ENCODE peak calls at places on chromosomes 7 and 10, in six cellular contexts. T is GM23248, K is HCT116, O is right lobe of liver, W is pancreas, J is transverse colon. D is an unnamed sample.

GRCh38 chr10:35998036-35998435 is 355.9 kb upstream of the FZD8 start:
- DNase-seq in O (no peak), J (no peak), K (no peak), W (no peak), T (peak; percentile 7), D (no peak)

GRCh38 chr10:21746118-21746517 is 212.1 kb downstream of the MLLT10 start:
- DNase-seq in O (no peak), T (no peak), W (no peak), K (no peak), J (no peak), D (no peak)

GRCh38 chr7:128108129-128108528 is 76.9 kb upstream of the LRRC4 start:
- DNase-seq in W (no peak), O (no peak), K (no peak), T (no peak), J (no peak), D (no peak)

GRCh38 chr7:155211761-155212160 is 85.9 kb upstream of the INSIG1 start:
- DNase-seq in W (peak; percentile 35), T (no peak), J (no peak), O (no peak), K (no peak), D (no peak)

GRCh38 chr7:38189256-38189938 is 11.4 kb downstream of the STARD3NL start:
- DNase-seq in T (no peak), K (no peak), O (no peak), J (no peak), W (no peak), D (no peak)

GRCh38 chr7:158638001-158638400 is 50.4 kb upstream of the PTPRN2 start:
- DNase-seq in K (no peak), W (no peak), O (no peak), J (no peak), T (no peak), D (no peak)

GRCh38 chr7:20311743-20312042 is 19.0 kb upstream of the ITGB8 start:
- DNase-seq in J (no peak), K (no peak), T (no peak), W (no peak), O (no peak), D (no peak)

GRCh38 chr10:24435374-24435773 is 226.4 kb downstream of the KIAA1217 start:
- DNase-seq in T (peak; percentile 90), J (no peak), W (no peak), K (no peak), O (no peak), D (no peak)

GRCh38 chr10:85420501-85421191 is 945.9 kb downstream of the GRID1 start:
- DNase-seq in W (no peak), O (no peak), K (no peak), J (no peak), T (no peak), D (no peak)

GRCh38 chr10:84337199-84337598 is 8.8 kb downstream of the CCSER2 start:
- DNase-seq in T (peak; percentile 85), K (no peak), O (no peak), J (no peak), W (no peak), D (no peak)

GRCh38 chr10:30062090-30062489 is 2.7 kb upstream of the JCAD start:
- DNase-seq in O (no peak), W (no peak), T (peak; percentile 85), K (no peak), J (no peak), D (no peak)

GRCh38 chr10:113941140-113941539 is 86.7 kb downstream of the NHLRC2 start:
- DNase-seq in O (no peak), W (no peak), K (no peak), T (no peak), J (no peak), D (no peak)

GRCh38 chr10:132696728-132697567 is 89.0 kb downstream of the NKX6-2 start:
- DNase-seq in K (no peak), J (no peak), O (peak; percentile 32), T (no peak), W (peak; percentile 39), D (no peak)

GRCh38 chr7:148472406-148472805 is 118.2 kb upstream of the C7orf33 start:
- DNase-seq in O (no peak), T (no peak), W (no peak), J (no peak), K (no peak), D (no peak)

GRCh38 chr10:71271626-71272025 is 47.4 kb upstream of the SLC29A3 start:
- DNase-seq in K (no peak), T (no peak), J (no peak), O (no peak), W (no peak), D (no peak)

GRCh38 chr10:30817541-30817940 is 188.0 kb upstream of the LYZL2 start:
- DNase-seq in W (no peak), T (no peak), J (no peak), K (no peak), O (no peak), D (no peak)

GRCh38 chr10:33388325-33388724 is 53.9 kb upstream of the NRP1 start:
- DNase-seq in O (no peak), J (no peak), T (no peak), W (no peak), K (no peak), D (no peak)

GRCh38 chr10:74558403-74558802 is 268.0 kb upstream of the KAT6B start:
- DNase-seq in J (no peak), T (no peak), O (no peak), W (no peak), K (no peak), D (no peak)

GRCh38 chr7:95205821-95206220 is 118.5 kb downstream of the PON1 start:
- DNase-seq in J (no peak), W (no peak), K (peak; percentile 3), O (no peak), T (peak; percentile 75), D (no peak)

GRCh38 chr10:130021373-130021950 is 57.4 kb upstream of the EBF3 start:
- DNase-seq in T (peak; percentile 98), J (no peak), K (no peak), W (no peak), O (no peak), D (no peak)

GRCh38 chr7:29976673-29977072 is 12.9 kb downstream of the SCRN1 start:
- DNase-seq in T (no peak), J (no peak), W (no peak), K (no peak), O (no peak), D (no peak)

GRCh38 chr7:29976265-29976664 is 13.3 kb downstream of the SCRN1 start:
- DNase-seq in J (no peak), O (no peak), K (no peak), T (peak; percentile 22), W (no peak), D (no peak)

GRCh38 chr7:29974286-29974685 is 15.3 kb downstream of the SCRN1 start:
- DNase-seq in J (no peak), T (no peak), O (no peak), W (no peak), K (no peak), D (no peak)

GRCh38 chr7:29977926-29978652 is 11.5 kb downstream of the SCRN1 start:
- DNase-seq in K (peak; percentile 27), W (no peak), O (no peak), J (no peak), T (no peak), D (no peak)

DNA sequence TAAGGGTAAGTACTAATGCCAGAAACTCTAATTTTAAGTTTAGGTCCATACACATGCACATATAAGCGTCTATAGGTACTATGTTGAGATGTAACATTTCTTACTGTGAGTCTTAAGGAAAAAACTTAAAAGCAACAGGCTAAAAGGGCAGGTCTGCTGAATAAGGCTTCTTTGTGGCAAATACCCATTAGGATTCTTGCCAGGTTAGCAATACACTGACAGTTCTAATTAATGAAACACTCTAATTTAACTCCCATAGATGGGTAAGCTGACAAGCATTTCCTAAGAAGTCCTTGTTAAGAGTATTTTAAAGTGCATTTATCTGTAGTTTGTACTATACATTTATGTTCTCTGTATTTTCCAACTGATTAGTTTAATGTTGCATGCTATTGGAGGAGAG is 14.0 kb downstream of the SCRN1 start:
- DNase-seq in O (no peak), T (no peak), J (no peak), K (no peak), W (no peak), D (no peak)
- H3K27ac ChIP-seq in O (no peak overlapping the region), T (no peak overlapping the region), J (no peak overlapping the region), K (no peak overlapping the region), W (no peak overlapping the region), D (no peak overlapping the region)

GRCh38 chr7:43869898-43870240 is 552 bp upstream of the MRPS24 start:
- DNase-seq in K (no peak), O (no peak), W (no peak), J (peak; percentile 26), T (peak; percentile 96), D (no peak)

GRCh38 chr7:43869018-43869897 is at the start of gene MRPS24:
- DNase-seq in J (peak; percentile 96), W (peak; percentile 95), O (peak; percentile 97), K (peak; percentile 83), T (peak; percentile 98), D (peak; percentile 55)

GRCh38 chr7:43871064-43871463 is 1.7 kb upstream of the MRPS24 start:
- DNase-seq in T (no peak), K (no peak), W (no peak), O (no peak), J (no peak), D (no peak)

GRCh38 chr7:43868681-43869017 is 668 bp downstream of the MRPS24 start:
- DNase-seq in W (no peak), K (no peak), T (peak; percentile 10), O (no peak), J (no peak), D (no peak)

GRCh38 chr7:43870316-43870715 is 999 bp upstream of the MRPS24 start:
- DNase-seq in J (no peak), K (no peak), W (no peak), T (no peak), O (no peak), D (no peak)
- H3K4me3 ChIP-seq in J (no peak overlapping the region), K (no peak overlapping the region), W (peak overlapping the region; percentile 74), T (peak overlapping the region; percentile 85), O (no peak overlapping the region), D (no peak overlapping the region)

DNA sequence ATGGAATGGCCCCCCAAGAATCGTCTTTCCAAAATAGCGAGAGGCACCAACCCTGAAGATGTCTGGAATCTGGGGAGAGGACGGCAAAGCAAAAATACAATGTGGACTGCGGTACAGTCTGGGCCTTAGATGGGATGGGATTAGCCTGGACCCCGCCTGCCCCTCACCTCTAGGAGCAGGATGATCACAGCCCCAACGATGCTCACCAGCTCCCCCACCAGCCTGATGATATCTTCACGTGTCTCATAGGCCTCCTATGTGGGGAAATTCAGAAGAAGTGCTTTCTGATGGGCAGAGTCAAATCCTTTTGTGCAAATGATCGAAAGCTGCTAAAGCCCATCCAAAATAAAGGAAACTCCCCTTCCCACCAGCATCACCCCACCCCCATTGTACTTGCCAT is 18.2 kb downstream of the TRPV5 start:
- DNase-seq in W (no peak), O (no peak), K (no peak), J (no peak), T (no peak), D (no peak)
- H3K27ac ChIP-seq in W (no peak overlapping the region), O (no peak overlapping the region), K (no peak overlapping the region), J (no peak overlapping the region), T (no peak overlapping the region), D (no peak overlapping the region)

DNA sequence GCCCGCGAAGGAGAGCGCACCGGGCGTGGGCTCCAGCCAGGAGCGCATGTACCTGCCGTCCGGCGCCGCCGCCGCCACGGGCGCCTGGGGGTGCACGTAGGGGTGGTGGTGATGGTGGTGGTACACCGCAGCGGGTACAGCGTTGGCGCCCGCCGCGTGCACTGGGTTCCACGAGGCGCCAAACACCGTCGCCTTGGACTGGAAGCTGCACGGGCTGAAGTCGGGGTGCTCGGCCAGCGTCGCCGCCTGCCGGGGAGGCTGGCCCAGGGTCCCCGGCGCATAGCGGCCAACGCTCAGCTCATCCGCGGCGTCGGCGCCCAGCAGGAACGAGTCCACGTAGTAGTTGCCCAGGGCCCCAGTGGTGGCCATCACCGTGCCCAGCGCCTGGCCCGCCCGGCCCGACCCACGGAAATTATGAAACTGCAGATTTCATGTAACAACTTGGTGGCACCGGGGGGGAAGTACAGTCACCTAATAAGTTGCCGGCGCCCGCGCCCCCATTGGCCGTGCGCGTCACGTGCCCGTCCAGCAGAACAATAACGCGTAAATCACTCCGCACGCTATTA is at the start of gene HOXA9:
- DNase-seq in T (peak; percentile 99), W (peak; percentile 61), J (peak; percentile 87), K (peak; percentile 94), O (peak; percentile 65), D (no peak)
- H3K4me3 ChIP-seq in T (peak within 1 kb of the TSS; percentile 83), W (peak within 1 kb of the TSS; percentile 10), J (peak within 1 kb of the TSS; percentile 58), K (peak within 1 kb of the TSS; percentile 77), O (no peak within 1 kb of the TSS), D (no peak within 1 kb of the TSS)

D was measured in SK-N-MC.